ENCODE peak calls at places on chromosomes 16 and 17, in five cellular contexts. One of them, this sample, is unnamed.

GRCh38 chr16:80739523-80739922 is 64.9 kb downstream of the CDYL2 start:
- DNase-seq in progenitor cell of endocrine pancreas: no peak
- DNase-seq in PC-9: no peak
- DNase-seq in cardiac fibroblast: no peak
- DNase-seq in MM.1S: no peak
- DNase-seq in this sample: no peak

GRCh38 chr17:38464251-38464722 is 36.0 kb downstream of the ARHGAP23 start:
- DNase-seq in MM.1S: no peak
- DNase-seq in cardiac fibroblast: peak; percentile 68
- DNase-seq in progenitor cell of endocrine pancreas: no peak
- DNase-seq in PC-9: no peak
- DNase-seq in this sample: peak; percentile 15

GRCh38 chr16:58026139-58026704 is 668 bp downstream of the MMP15 start:
- DNase-seq in cardiac fibroblast: peak; percentile 57
- DNase-seq in PC-9: no peak
- DNase-seq in MM.1S: no peak
- DNase-seq in progenitor cell of endocrine pancreas: peak; percentile 28
- DNase-seq in this sample: peak; percentile 70

GRCh38 chr17:909642-910323 is 69.8 kb downstream of the NXN start:
- DNase-seq in MM.1S: no peak
- DNase-seq in PC-9: no peak
- DNase-seq in progenitor cell of endocrine pancreas: no peak
- DNase-seq in cardiac fibroblast: peak; percentile 39
- DNase-seq in this sample: no peak

GRCh38 chr17:60863892-60864673 is 186.4 kb downstream of the BCAS3 start:
- DNase-seq in progenitor cell of endocrine pancreas: no peak
- DNase-seq in cardiac fibroblast: peak; percentile 25
- DNase-seq in PC-9: no peak
- DNase-seq in MM.1S: peak; percentile 12
- DNase-seq in this sample: peak; percentile 10

GRCh38 chr17:8304181-8304910 is 5.7 kb upstream of the ARHGEF15 start:
- DNase-seq in cardiac fibroblast: no peak
- DNase-seq in progenitor cell of endocrine pancreas: no peak
- DNase-seq in MM.1S: no peak
- DNase-seq in PC-9: no peak
- DNase-seq in this sample: no peak

GRCh38 chr17:83098241-83099085 is 19.1 kb downstream of the METRNL start:
- DNase-seq in MM.1S: no peak
- DNase-seq in cardiac fibroblast: no peak
- DNase-seq in progenitor cell of endocrine pancreas: no peak
- DNase-seq in PC-9: no peak
- DNase-seq in this sample: no peak

GRCh38 chr16:50531359-50531758 is 16.8 kb upstream of the NKD1 start:
- DNase-seq in progenitor cell of endocrine pancreas: no peak
- DNase-seq in PC-9: no peak
- DNase-seq in MM.1S: no peak
- DNase-seq in cardiac fibroblast: no peak
- DNase-seq in this sample: no peak

GRCh38 chr16:10836174-10836853 is 17.7 kb upstream of the TVP23A start:
- DNase-seq in progenitor cell of endocrine pancreas: no peak
- DNase-seq in cardiac fibroblast: no peak
- DNase-seq in PC-9: no peak
- DNase-seq in MM.1S: no peak
- DNase-seq in this sample: no peak

GRCh38 chr16:27767081-27767480 is 217.1 kb downstream of the KATNIP start:
- DNase-seq in progenitor cell of endocrine pancreas: no peak
- DNase-seq in cardiac fibroblast: no peak
- DNase-seq in MM.1S: no peak
- DNase-seq in PC-9: no peak
- DNase-seq in this sample: no peak

GRCh38 chr17:56815711-56816110 is 18.0 kb downstream of the C17orf67 start:
- DNase-seq in cardiac fibroblast: peak; percentile 37
- DNase-seq in MM.1S: no peak
- DNase-seq in PC-9: no peak
- DNase-seq in progenitor cell of endocrine pancreas: no peak
- DNase-seq in this sample: no peak

GRCh38 chr17:34665150-34665802 is 85.9 kb downstream of the TMEM132E start:
- DNase-seq in PC-9: no peak
- DNase-seq in cardiac fibroblast: no peak
- DNase-seq in progenitor cell of endocrine pancreas: no peak
- DNase-seq in MM.1S: no peak
- DNase-seq in this sample: no peak

GRCh38 chr17:60730273-60730672 is 52.6 kb downstream of the BCAS3 start:
- DNase-seq in MM.1S: peak; percentile 29
- DNase-seq in cardiac fibroblast: no peak
- DNase-seq in PC-9: no peak
- DNase-seq in progenitor cell of endocrine pancreas: no peak
- DNase-seq in this sample: no peak

GRCh38 chr17:45221081-45221996 is at the start of gene FMNL1:
- DNase-seq in progenitor cell of endocrine pancreas: no peak
- DNase-seq in PC-9: no peak
- DNase-seq in MM.1S: peak; percentile 81
- DNase-seq in cardiac fibroblast: no peak
- DNase-seq in this sample: peak; percentile 87

GRCh38 chr17:37047631-37048104 is 98.9 kb downstream of the AATF start:
- DNase-seq in progenitor cell of endocrine pancreas: peak; percentile 72
- DNase-seq in cardiac fibroblast: peak; percentile 90
- DNase-seq in MM.1S: peak; percentile 75
- DNase-seq in PC-9: peak; percentile 56
- DNase-seq in this sample: peak; percentile 72

GRCh38 chr17:59941131-59941530 is 23.4 kb downstream of the RNFT1 start:
- DNase-seq in cardiac fibroblast: no peak
- DNase-seq in PC-9: no peak
- DNase-seq in MM.1S: no peak
- DNase-seq in progenitor cell of endocrine pancreas: no peak
- DNase-seq in this sample: no peak

GRCh38 chr16:14669776-14670175 is 24.3 kb downstream of the PLA2G10 start:
- DNase-seq in cardiac fibroblast: no peak
- DNase-seq in PC-9: no peak
- DNase-seq in MM.1S: no peak
- DNase-seq in progenitor cell of endocrine pancreas: no peak
- DNase-seq in this sample: no peak

GRCh38 chr17:18026408-18026776 is 12.6 kb downstream of the ATPAF2 start:
- DNase-seq in progenitor cell of endocrine pancreas: no peak
- DNase-seq in cardiac fibroblast: peak; percentile 86
- DNase-seq in PC-9: no peak
- DNase-seq in MM.1S: no peak
- DNase-seq in this sample: no peak

GRCh38 chr17:78391843-78392242 is 13.4 kb downstream of the PGS1 start:
- DNase-seq in PC-9: peak; percentile 83
- DNase-seq in progenitor cell of endocrine pancreas: no peak
- DNase-seq in cardiac fibroblast: peak; percentile 19
- DNase-seq in MM.1S: no peak
- DNase-seq in this sample: no peak

GRCh38 chr17:75995385-75995925 is 5.2 kb upstream of the CDK3 start:
- DNase-seq in cardiac fibroblast: no peak
- DNase-seq in MM.1S: no peak
- DNase-seq in PC-9: no peak
- DNase-seq in progenitor cell of endocrine pancreas: no peak
- DNase-seq in this sample: no peak

GRCh38 chr16:25109643-25110042 is 1.9 kb upstream of the LCMT1 start:
- DNase-seq in MM.1S: no peak
- DNase-seq in PC-9: peak; percentile 90
- DNase-seq in progenitor cell of endocrine pancreas: no peak
- DNase-seq in cardiac fibroblast: peak; percentile 91
- DNase-seq in this sample: no peak

GRCh38 chr17:75869282-75870141 is 8.9 kb downstream of the TRIM47 start:
- DNase-seq in progenitor cell of endocrine pancreas: no peak
- DNase-seq in PC-9: no peak
- DNase-seq in cardiac fibroblast: peak; percentile 79
- DNase-seq in MM.1S: no peak
- DNase-seq in this sample: no peak

GRCh38 chr17:50028207-50029120 is 27.4 kb upstream of the ITGA3 start:
- DNase-seq in cardiac fibroblast: peak; percentile 69
- DNase-seq in progenitor cell of endocrine pancreas: no peak
- DNase-seq in PC-9: peak; percentile 97
- DNase-seq in MM.1S: no peak
- DNase-seq in this sample: peak; percentile 7

GRCh38 chr16:3961449-3961849 is 80.9 kb upstream of the CREBBP start:
- DNase-seq in progenitor cell of endocrine pancreas: no peak
- DNase-seq in cardiac fibroblast: no peak
- DNase-seq in MM.1S: no peak
- DNase-seq in PC-9: no peak
- DNase-seq in this sample: no peak

GRCh38 chr16:86432048-86432447 is 78.3 kb upstream of the FOXF1 start:
- DNase-seq in MM.1S: no peak
- DNase-seq in PC-9: no peak
- DNase-seq in progenitor cell of endocrine pancreas: no peak
- DNase-seq in cardiac fibroblast: no peak
- DNase-seq in this sample: no peak

GRCh38 chr16:86432691-86433090 is 77.6 kb upstream of the FOXF1 start:
- DNase-seq in MM.1S: no peak
- DNase-seq in PC-9: no peak
- DNase-seq in progenitor cell of endocrine pancreas: no peak
- DNase-seq in cardiac fibroblast: no peak
- DNase-seq in this sample: no peak

GRCh38 chr16:86429663-86430062 is 80.7 kb upstream of the FOXF1 start:
- DNase-seq in cardiac fibroblast: no peak
- DNase-seq in MM.1S: no peak
- DNase-seq in PC-9: no peak
- DNase-seq in progenitor cell of endocrine pancreas: no peak
- DNase-seq in this sample: no peak

GRCh38 chr16:86430814-86431213 is 79.5 kb upstream of the FOXF1 start:
- DNase-seq in progenitor cell of endocrine pancreas: no peak
- DNase-seq in PC-9: no peak
- DNase-seq in MM.1S: no peak
- DNase-seq in cardiac fibroblast: no peak
- DNase-seq in this sample: no peak

DNA sequence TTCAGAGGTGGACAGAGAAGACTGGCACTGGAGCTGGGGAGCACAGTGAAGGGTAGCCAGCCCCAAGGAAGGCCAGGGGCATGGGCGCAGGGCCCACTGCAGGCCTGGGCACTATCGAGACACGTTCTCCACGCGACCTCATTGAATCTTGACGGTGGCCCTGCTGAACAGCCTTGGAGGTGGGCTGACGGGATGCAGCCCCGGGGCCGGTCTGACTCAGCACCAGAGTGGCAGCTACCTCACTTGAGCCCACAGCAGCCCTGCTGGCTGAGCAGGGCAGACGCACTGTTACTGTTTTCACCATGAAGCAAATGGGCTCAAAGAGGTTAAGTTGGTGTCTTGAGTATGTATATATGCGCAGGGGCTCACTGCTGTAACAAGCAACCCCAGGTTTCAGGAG is 78.8 kb upstream of the FOXF1 start:
- DNase-seq in progenitor cell of endocrine pancreas: no peak
- DNase-seq in cardiac fibroblast: no peak
- DNase-seq in MM.1S: no peak
- DNase-seq in PC-9: no peak
- DNase-seq in this sample: no peak
- TF ChIP-seq CTCF in progenitor cell of endocrine pancreas: no peak
- TF ChIP-seq CTCF in cardiac fibroblast: no peak
- TF ChIP-seq CTCF in MM.1S: no peak
- TF ChIP-seq CTCF in PC-9: no peak
- TF ChIP-seq CTCF in this sample: no peak

DNA sequence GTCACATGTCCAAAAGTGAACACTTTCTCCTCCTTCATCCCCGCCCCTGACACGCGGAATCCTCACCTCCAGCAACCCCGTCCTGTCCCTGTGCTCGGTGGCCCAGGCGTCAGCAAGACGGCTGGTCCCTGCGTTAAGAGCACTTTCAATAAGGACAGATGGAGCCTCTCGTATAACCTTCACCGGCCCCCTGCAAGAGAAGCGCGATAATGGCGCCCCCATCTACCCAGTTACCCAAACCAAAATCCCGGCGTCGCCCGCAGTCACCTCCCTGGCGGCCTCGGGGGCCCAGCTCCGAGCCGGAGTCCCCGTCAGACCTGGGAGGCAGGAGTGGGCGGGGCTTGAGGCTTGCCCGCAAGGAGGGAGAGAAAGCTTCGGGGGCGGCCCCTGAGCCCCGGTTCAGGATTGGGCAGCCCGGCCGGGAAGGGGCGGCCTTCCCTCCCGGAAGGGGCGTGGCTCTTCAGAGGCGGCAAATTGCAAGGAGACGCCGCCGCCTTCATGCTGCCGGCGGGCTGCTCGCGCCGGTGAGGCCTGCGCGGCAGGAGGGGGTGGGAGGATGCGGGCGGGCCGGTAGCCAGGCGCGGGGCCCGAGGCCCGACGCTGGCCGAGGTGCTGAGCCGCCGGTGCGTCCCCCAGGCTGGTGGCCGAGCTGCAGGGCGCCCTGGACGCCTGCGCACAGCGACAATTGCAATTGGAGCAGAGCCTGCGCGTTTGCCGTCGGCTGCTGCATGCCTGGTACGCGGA is at the start of gene TEDC2:
- DNase-seq in PC-9: peak; percentile 88
- DNase-seq in MM.1S: peak; percentile 98
- DNase-seq in cardiac fibroblast: peak; percentile 94
- DNase-seq in progenitor cell of endocrine pancreas: peak; percentile 92
- DNase-seq in this sample: peak; percentile 100
- TF ChIP-seq CTCF in PC-9: no peak
- TF ChIP-seq CTCF in MM.1S: no peak
- TF ChIP-seq CTCF in cardiac fibroblast: no peak
- TF ChIP-seq CTCF in progenitor cell of endocrine pancreas: no peak
- TF ChIP-seq CTCF in this sample: no peak

DNA sequence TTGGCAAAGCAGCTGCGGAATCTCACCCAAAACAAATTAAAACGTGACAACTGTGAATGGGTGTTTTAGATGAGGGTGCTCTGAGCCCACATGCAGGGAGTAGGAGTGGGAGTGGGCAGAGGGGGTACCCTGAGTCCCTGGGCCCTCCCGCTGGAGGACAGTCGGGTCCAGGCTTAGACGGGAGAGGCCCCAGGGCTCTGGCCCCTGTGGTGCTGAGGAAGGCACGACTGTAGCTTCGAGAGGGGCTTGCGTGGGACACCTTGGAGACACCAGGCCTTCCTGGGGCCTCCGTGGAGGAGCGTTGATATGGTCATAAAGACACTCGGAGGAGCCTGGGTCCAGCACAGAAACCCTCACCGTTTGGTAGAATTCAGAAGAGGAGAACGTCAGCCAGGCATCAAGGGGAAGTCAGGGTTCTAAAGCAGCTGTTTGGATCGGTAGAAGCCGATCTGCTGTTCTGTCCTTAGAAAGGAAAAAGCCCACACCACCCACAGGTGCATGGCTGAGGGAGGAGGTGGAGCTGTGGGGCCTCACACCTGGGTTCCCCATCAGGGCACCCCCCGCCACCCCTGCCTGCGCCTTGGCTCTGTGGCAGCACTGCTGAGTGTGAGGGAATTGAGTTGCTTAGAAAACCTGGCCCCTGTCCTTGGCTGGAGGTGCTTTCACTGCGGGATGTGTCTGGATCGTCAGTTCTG is 18.4 kb downstream of the DBNDD1 start:
- DNase-seq in MM.1S: no peak
- DNase-seq in cardiac fibroblast: no peak
- DNase-seq in progenitor cell of endocrine pancreas: no peak
- DNase-seq in PC-9: no peak
- DNase-seq in this sample: no peak
- TF ChIP-seq CTCF in MM.1S: no peak
- TF ChIP-seq CTCF in cardiac fibroblast: no peak
- TF ChIP-seq CTCF in progenitor cell of endocrine pancreas: no peak
- TF ChIP-seq CTCF in PC-9: no peak
- TF ChIP-seq CTCF in this sample: no peak

DNA sequence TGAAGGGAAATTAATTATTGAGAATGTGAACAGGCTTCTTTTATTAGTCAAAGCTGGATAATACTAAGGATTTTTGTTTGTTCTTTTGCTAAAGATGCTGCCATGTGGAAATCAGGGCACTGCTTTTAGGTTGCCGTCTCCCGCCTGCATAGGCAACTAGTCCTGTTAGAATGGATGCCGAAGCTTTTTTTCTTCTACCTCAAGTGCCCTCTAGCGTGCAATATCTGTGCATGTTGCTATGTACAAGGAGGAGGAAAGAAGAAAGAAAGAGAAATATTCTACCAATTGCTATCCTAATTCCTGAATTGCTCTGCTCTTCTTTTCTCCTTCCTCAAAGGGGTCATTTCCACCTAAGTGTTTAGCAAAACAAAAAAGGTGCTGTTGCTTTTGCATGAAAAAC is 5.2 kb upstream of the CDH8 start:
- DNase-seq in progenitor cell of endocrine pancreas: peak; percentile 12
- DNase-seq in MM.1S: no peak
- DNase-seq in cardiac fibroblast: peak; percentile 1
- DNase-seq in PC-9: no peak
- DNase-seq in this sample: peak; percentile 23
- TF ChIP-seq CTCF in progenitor cell of endocrine pancreas: peak; percentile 72
- TF ChIP-seq CTCF in MM.1S: peak; percentile 27
- TF ChIP-seq CTCF in cardiac fibroblast: peak; percentile 41
- TF ChIP-seq CTCF in PC-9: peak; percentile 40
- TF ChIP-seq CTCF in this sample: peak; percentile 12